ENCODE peak calls at places on chromosomes 2 and 18, in four cellular contexts. H is testis, D is GM12878, F is GM12891. Y is an unnamed sample.

GRCh38 chr18:34224423-34225217 is at the start of gene NOL4:
- DNase-seq in H (peak), D (no peak), F (no peak), Y (peak)

GRCh38 chr18:38241736-38242135 is 676.1 kb upstream of the CELF4 start:
- DNase-seq in H (no peak), D (no peak), F (no peak), Y (no peak)

GRCh38 chr18:2070636-2071035 is 500.7 kb downstream of the METTL4 start:
- DNase-seq in H (no peak), D (no peak), F (no peak), Y (no peak)

GRCh38 chr2:119246884-119247843 is 23.5 kb downstream of the STEAP3 start:
- DNase-seq in H (no peak), D (no peak), F (no peak), Y (peak)

GRCh38 chr2:149446735-149447134 is 116.3 kb downstream of the LYPD6 start:
- DNase-seq in H (no peak), D (no peak), F (no peak), Y (no peak)

GRCh38 chr2:70014959-70015358 is 53.5 kb upstream of the ASPRV1 start:
- DNase-seq in H (no peak), D (no peak), F (no peak), Y (no peak)

GRCh38 chr2:100978582-100979051 is 23.5 kb upstream of the RPL31 start:
- DNase-seq in H (no peak), D (no peak), F (no peak), Y (no peak)

GRCh38 chr2:47898089-47898731 is 8.1 kb downstream of the FBXO11 start:
- DNase-seq in H (no peak), D (no peak), F (no peak), Y (no peak)

GRCh38 chr18:48833701-48834394 is 116.9 kb downstream of the SMAD7 start:
- DNase-seq in H (no peak), D (no peak), F (peak), Y (no peak)

GRCh38 chr2:187469538-187469937 is 21.5 kb upstream of the CALCRL start:
- DNase-seq in H (no peak), D (no peak), F (no peak), Y (no peak)

GRCh38 chr2:121746071-121746578 is 9.3 kb upstream of the TSN start:
- DNase-seq in H (no peak), D (no peak), F (no peak), Y (no peak)

GRCh38 chr18:26532367-26533340 is 15.7 kb downstream of the KCTD1 start:
- DNase-seq in H (no peak), D (no peak), F (no peak), Y (no peak)

GRCh38 chr2:75589344-75590105 is 28.8 kb upstream of the EVA1A start:
- DNase-seq in H (no peak), D (no peak), F (no peak), Y (no peak)

GRCh38 chr2:218892693-218893348 is 12.2 kb downstream of the WNT10A start:
- DNase-seq in H (peak), D (peak), F (peak), Y (peak)

GRCh38 chr18:67135981-67136380 is 380.5 kb downstream of the DSEL start:
- DNase-seq in H (no peak), D (no peak), F (no peak), Y (no peak)

GRCh38 chr2:222904557-222905258 is 43.9 kb downstream of the ACSL3 start:
- DNase-seq in H (no peak), D (no peak), F (no peak), Y (no peak)

GRCh38 chr18:41761329-41762028 is 193.6 kb upstream of the PIK3C3 start:
- DNase-seq in H (no peak), D (no peak), F (no peak), Y (no peak)

GRCh38 chr2:67108231-67108630 is 288.9 kb upstream of the ETAA1 start:
- DNase-seq in H (no peak), D (no peak), F (no peak), Y (no peak)

GRCh38 chr18:9323750-9324445 is 10.7 kb upstream of the TWSG1 start:
- DNase-seq in H (no peak), D (no peak), F (no peak), Y (no peak)

GRCh38 chr2:143132360-143132759 is 3.1 kb downstream of the ARHGAP15 start:
- DNase-seq in H (no peak), D (no peak), F (no peak), Y (no peak)

GRCh38 chr18:69996951-69997798 is 49.5 kb upstream of the CD226 start:
- DNase-seq in H (no peak), D (no peak), F (no peak), Y (no peak)

GRCh38 chr2:202911513-202912341 is at the start of the genes CARF and WDR12:
- DNase-seq in H (peak), D (peak), F (peak), Y (peak)
- TF ChIP-seq POLR2A in H (no peak), D (peak), F (peak), Y (no peak)

GRCh38 chr2:85661139-85661858 is 6.7 kb downstream of the SFTPB start:
- DNase-seq in H (no peak), D (no peak), F (no peak), Y (peak)
- TF ChIP-seq POLR2A in H (no peak), D (no peak), F (no peak), Y (peak)

GRCh38 chr2:24493713-24494112 is 2.7 kb downstream of the NCOA1 start:
- DNase-seq in H (no peak), D (no peak), F (no peak), Y (no peak)

GRCh38 chr2:24492283-24493272 is 1.5 kb downstream of the NCOA1 start:
- DNase-seq in H (peak), D (no peak), F (no peak), Y (peak)

GRCh38 chr2:24489942-24490673 is 946 bp upstream of the NCOA1 start:
- DNase-seq in H (peak), D (no peak), F (no peak), Y (peak)

GRCh38 chr2:24490674-24491625 is at the start of gene NCOA1:
- DNase-seq in H (peak), D (no peak), F (peak), Y (peak)

GRCh38 chr2:24491626-24492282 is 700 bp downstream of the NCOA1 start:
- DNase-seq in H (peak), D (no peak), F (peak), Y (peak)
- TF ChIP-seq POLR2A in H (no peak), D (no peak), F (no peak), Y (no peak)

GRCh38 chr2:126700073-126700581 is 44.2 kb downstream of the GYPC start:
- DNase-seq in H (no peak), D (no peak), F (no peak), Y (no peak)

GRCh38 chr2:126698991-126699390 is 43.0 kb downstream of the GYPC start:
- DNase-seq in H (no peak), D (no peak), F (no peak), Y (no peak)

GRCh38 chr2:126698376-126698775 is 42.4 kb downstream of the GYPC start:
- DNase-seq in H (no peak), D (no peak), F (no peak), Y (no peak)

GRCh38 chr2:126700677-126701076 is 44.7 kb downstream of the GYPC start:
- DNase-seq in H (no peak), D (no peak), F (no peak), Y (no peak)

DNA sequence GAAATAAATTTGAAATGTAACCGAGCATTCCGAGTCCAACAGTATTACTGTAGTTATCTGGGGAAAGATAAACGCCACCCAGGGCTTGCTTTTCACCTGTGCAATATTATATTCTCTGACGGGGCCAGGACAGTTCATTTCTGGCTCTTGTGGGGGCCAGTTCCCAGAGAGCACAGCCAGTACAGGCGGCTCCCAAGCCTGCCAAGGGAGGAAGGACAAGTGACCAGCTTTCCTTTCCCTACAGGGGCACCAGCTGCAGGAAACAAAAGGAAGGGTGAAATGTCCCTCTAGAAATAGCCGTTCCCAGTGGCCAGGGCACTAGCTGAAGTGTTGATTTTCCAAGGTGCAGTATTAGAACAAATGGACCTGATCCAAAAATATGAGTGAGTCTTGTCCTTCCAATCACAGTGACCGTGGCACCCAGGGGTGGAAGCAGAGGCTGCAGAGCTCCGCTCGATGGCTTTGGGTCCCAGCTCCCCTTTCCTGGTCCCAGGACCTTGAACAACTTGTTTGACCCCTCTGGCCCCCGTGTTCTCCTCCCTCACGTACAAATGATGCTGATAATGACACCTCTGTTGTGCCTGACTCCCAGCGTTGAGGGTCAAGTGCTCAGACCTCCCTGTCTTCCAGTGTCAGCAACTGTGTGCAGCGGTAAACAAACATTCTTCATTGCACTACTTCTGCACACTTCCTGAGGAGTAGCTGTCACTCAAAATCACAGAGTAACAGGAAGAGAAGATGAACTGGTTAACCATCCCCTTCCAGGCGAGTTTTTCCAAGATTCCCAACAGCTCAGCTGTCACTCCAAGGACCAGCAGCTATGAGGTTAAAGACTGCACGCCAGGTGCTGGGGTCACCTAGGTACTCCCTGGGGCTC is 40.9 kb downstream of the GYPC start:
- DNase-seq in H (no peak), D (no peak), F (no peak), Y (no peak)
- TF ChIP-seq POLR2A in H (no peak), D (no peak), F (no peak), Y (no peak)